ENCODE peak calls at places on chromosomes 4 and X, in four cellular contexts. W is uterus, P is Karpas-422, D is HAP-1. Q is an unnamed sample.

GRCh38 chr4:166816901-166817300 is 417.4 kb downstream of the SPOCK3 start:
- DNase-seq in P (no peak), W (no peak), D (no peak), Q (no peak)

GRCh38 chr4:126916626-126917140 is 716.1 kb upstream of the INTU start:
- DNase-seq in D (no peak), W (no peak), P (no peak), Q (no peak)

GRCh38 chr4:11857881-11858280 is 429.2 kb upstream of the HS3ST1 start:
- DNase-seq in P (no peak), W (no peak), D (no peak), Q (no peak)

GRCh38 chr4:180134116-180134866 is 2108.9 kb upstream of the TENM3 start:
- DNase-seq in W (no peak), D (peak; percentile 32), P (no peak), Q (no peak)

GRCh38 chrX:40867352-40867751 is 132.0 kb upstream of the MED14 start:
- DNase-seq in D (no peak), W (no peak), P (no peak), Q (no peak)

GRCh38 chr4:24607338-24607737 is 23.0 kb upstream of the DHX15 start:
- DNase-seq in D (no peak), P (no peak), W (no peak), Q (no peak)

GRCh38 chr4:77665381-77666069 is 59.9 kb downstream of the CXCL13 start:
- DNase-seq in D (no peak), P (no peak), W (no peak), Q (no peak)

GRCh38 chrX:14672611-14673172 is 143.4 kb downstream of the GLRA2 start:
- DNase-seq in P (no peak), W (no peak), D (no peak), Q (no peak)

GRCh38 chr4:56261027-56261426 is 126.3 kb downstream of the AASDH start:
- DNase-seq in P (no peak), D (no peak), W (no peak), Q (no peak)

GRCh38 chr4:88792821-88793220 is 95.2 kb upstream of the NAP1L5 start:
- DNase-seq in P (no peak), D (no peak), W (no peak), Q (no peak)

GRCh38 chrX:12269484-12269883 is 131.2 kb downstream of the FRMPD4 start:
- DNase-seq in P (no peak), W (no peak), D (no peak), Q (no peak)

GRCh38 chrX:22202251-22202650 is 70.5 kb upstream of the CBLL2 start:
- DNase-seq in P (no peak), W (no peak), D (no peak), Q (no peak)

GRCh38 chrX:41922694-41923171 is 621 bp downstream of the CASK start:
- DNase-seq in P (no peak), D (peak; percentile 15), W (peak; percentile 28), Q (peak; percentile 38)

GRCh38 chr4:76984788-76985211 is 35.2 kb downstream of the SEPTIN11 start:
- DNase-seq in P (no peak), W (peak; percentile 72), D (no peak), Q (peak; percentile 61)

GRCh38 chrX:120790118-120790517 is 85.5 kb downstream of the CT47B1 start:
- DNase-seq in D (peak; percentile 72), W (peak; percentile 15), P (peak; percentile 91), Q (no peak)

GRCh38 chr4:186780291-186781031 is 56.8 kb upstream of the FAT1 start:
- DNase-seq in D (no peak), P (no peak), W (no peak), Q (no peak)

GRCh38 chr4:68218044-68218443 is 27.4 kb downstream of the TMPRSS11B start:
- DNase-seq in D (no peak), P (no peak), W (no peak), Q (no peak)

GRCh38 chrX:28135378-28136047 is 154.3 kb upstream of the DCAF8L1 start:
- DNase-seq in P (no peak), D (no peak), W (no peak), Q (no peak)

GRCh38 chr4:173666-174314 is 49.5 kb downstream of the ZNF718 start:
- DNase-seq in P (no peak), D (no peak), W (no peak), Q (no peak)

GRCh38 chr4:176995-177394 is 52.7 kb downstream of the ZNF718 start:
- DNase-seq in W (no peak), D (no peak), P (no peak), Q (no peak)

DNA sequence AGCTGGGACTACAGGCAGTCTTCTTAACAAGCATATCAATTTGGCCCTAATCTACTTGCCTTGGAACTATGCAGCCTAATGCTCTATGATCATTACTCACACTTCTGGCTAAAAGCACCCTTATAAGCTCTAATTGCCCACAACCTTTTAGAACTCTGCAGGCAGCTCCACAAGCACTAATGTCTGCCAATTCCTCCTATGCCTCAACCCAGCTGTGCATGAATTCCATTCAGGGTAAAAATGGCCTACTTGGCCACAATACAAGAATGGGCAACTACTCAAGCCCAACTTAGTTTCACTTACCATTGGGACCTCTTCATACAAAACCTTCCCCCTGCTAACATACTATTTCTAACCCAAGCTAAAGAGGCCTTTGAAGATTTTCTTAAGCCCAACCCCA is 51.7 kb downstream of the ZNF718 start:
- DNase-seq in D (no peak), P (no peak), W (no peak), Q (no peak)
- H3K4me3 ChIP-seq in D (no peak overlapping the region), P (no peak overlapping the region), W (no peak overlapping the region), Q (no peak overlapping the region)

DNA sequence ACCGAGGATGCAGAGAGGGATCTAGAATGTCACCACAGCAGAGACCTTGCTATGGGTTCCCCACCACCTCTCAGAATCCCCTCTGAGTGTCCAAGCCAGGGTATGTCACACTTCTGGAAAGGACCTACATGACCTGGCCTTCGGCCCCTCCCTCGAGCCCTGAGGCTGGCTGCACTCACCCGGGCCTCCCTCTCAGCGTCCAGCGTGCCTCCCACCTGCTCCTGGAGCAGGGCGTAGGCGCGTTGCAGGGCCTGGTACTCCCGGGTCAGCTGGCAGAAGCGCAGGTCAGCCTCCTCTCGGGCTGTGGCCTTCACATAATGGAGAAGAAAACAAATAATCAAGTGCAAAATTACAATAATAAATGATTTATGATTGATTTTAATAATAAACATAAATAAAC is 43.9 kb upstream of the C4orf50 start:
- DNase-seq in W (no peak), D (no peak), P (no peak), Q (no peak)
- H3K9me3 ChIP-seq in W (no peaks in the 10 kb centered on the region), D (no peaks in the 10 kb centered on the region), P (peaks cover 24% of the 10 kb centered on the region), Q (peaks cover 35% of the 10 kb centered on the region)

GRCh38 chr4:49000806-49001205 is 14.7 kb downstream of the CWH43 start:
- DNase-seq in P (no peak), D (no peak), W (no peak), Q (no peak)

GRCh38 chr4:48998440-48998839 is 12.4 kb downstream of the CWH43 start:
- DNase-seq in W (no peak), P (no peak), D (no peak), Q (no peak)

GRCh38 chr4:49002931-49003330 is 16.9 kb downstream of the CWH43 start:
- DNase-seq in P (no peak), W (no peak), D (no peak), Q (no peak)

GRCh38 chr4:48997962-48998361 is 11.9 kb downstream of the CWH43 start:
- DNase-seq in P (no peak), W (no peak), D (no peak), Q (no peak)
- H3K36me3 ChIP-seq in P (no peaks in the 10 kb centered on the region), W (no peaks in the 10 kb centered on the region), D (no peaks in the 10 kb centered on the region), Q (no peaks in the 10 kb centered on the region)

DNA sequence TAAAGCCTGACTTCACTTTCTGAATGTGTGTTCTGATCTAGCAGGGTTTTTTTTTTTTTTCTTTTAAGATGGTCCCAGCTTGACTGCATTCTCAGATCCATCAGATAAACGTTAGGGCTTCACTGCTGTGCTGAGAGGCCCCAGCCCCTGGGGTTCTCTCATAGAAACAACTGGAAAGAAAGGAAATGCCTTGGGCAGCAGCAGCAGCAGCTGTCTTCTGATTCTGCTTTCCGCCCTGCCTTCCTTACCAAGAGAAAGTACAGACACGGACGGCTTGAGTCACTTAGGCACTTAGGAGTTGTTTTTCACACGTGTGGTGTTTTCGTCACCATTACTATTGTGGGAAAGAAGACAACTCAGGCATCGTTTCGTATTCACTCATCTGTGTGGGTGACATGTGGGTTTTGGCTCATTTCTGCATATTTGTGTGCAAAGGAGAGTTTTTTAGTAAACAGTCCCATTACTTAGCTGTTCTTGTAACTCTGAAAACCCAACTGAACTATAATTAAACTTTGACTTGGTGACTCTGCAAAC is 172.0 kb downstream of the PTTG2 start:
- DNase-seq in D (no peak), W (peak; percentile 54), P (no peak), Q (peak; percentile 56)
- H3K4me3 ChIP-seq in D (no peak overlapping the region), W (no peak overlapping the region), P (no peak overlapping the region), Q (no peak overlapping the region)

DNA sequence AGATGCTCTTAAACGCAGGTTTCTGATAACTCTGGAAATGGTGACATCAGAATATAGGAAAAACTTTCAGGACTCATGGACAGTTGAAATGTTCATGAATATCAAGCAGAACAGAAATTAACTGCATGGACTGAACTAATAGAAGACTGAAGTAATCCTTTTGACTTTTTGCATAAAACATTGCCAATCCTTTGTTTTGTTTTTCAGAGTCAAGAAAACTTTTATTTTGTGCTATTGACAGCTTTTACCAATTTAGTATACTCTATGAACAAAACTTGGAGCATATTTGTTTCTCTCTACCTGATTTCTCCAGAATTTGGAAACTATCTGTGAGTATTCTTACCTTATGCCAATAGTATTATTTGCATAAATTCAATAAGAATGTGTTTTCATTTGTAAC is 61.2 kb upstream of the HMX1 start:
- DNase-seq in D (no peak), W (no peak), P (no peak), Q (no peak)
- H3K9me3 ChIP-seq in D (no peaks in the 10 kb centered on the region), W (no peaks in the 10 kb centered on the region), P (no peaks in the 10 kb centered on the region), Q (peaks cover 16% of the 10 kb centered on the region)

GRCh38 chr4:742096-742741 is 36.6 kb downstream of the PCGF3 start:
- DNase-seq in W (no peak), P (no peak), D (no peak), Q (no peak)

GRCh38 chr4:739569-739968 is 33.9 kb downstream of the PCGF3 start:
- DNase-seq in D (no peak), P (no peak), W (no peak), Q (no peak)

GRCh38 chr4:740011-740410 is 34.4 kb downstream of the PCGF3 start:
- DNase-seq in W (no peak), D (no peak), P (no peak), Q (no peak)

GRCh38 chr4:738781-739280 is 33.2 kb downstream of the PCGF3 start:
- DNase-seq in D (no peak), P (no peak), W (no peak), Q (no peak)

DNA sequence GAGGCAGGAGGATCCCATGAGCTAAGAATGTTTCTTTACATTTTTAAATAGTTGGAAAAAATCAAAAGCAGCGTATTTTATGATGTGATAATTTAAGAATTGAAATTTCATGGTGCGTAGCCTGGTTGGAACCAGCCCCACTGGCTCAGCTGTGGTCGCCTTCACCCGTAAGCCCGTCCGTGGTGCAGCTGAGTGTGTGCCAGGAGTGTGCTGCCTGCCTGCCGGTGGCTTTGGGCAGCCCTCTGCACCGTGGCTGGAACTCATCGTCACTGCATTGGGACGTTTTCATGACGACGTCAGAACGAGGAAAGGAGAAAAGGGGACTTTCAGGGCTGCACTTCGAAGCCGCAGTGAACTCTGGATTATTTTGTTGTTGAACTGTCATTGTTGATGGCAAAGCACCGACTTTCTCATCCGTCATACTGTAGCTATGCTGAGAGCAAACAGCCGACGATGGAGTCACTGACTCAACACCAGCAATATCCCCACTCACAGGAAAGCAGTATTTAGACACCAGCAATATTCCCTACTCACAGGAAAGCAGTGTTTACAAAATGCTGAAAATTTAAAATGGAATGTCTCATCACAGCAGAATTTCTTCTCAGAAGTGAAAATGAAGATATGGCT is 35.1 kb downstream of the PCGF3 start:
- DNase-seq in W (no peak), D (no peak), P (no peak), Q (no peak)
- H3K36me3 ChIP-seq in W (no peaks in the 10 kb centered on the region), D (peaks cover 34% of the 10 kb centered on the region), P (no peaks in the 10 kb centered on the region), Q (peaks cover 71% of the 10 kb centered on the region)

GRCh38 chrX:64977051-64977450 is 801 bp upstream of the ZC4H2 start:
- DNase-seq in P (no peak), D (no peak), W (no peak), Q (no peak)
- H3K4me3 ChIP-seq in P (no peak overlapping the region), D (peak overlapping the region; percentile 62), W (no peak overlapping the region), Q (no peak overlapping the region)